ENCODE peak calls at places on chromosome 11, in five cellular contexts. Y, Z, B, X and Q are unnamed samples.

GRCh38 chr11:32196137-32196536 is 105.3 kb downstream of the RCN1 start:
- DNase-seq in Y (no peak), Z (no peak), B (no peak), X (no peak), Q (no peak)

GRCh38 chr11:73200256-73200655 is 17.8 kb upstream of the P2RY2 start:
- DNase-seq in Y (no peak), Z (no peak), B (peak; percentile 66), X (no peak), Q (peak; percentile 81)

GRCh38 chr11:76149713-76150112 is 56.6 kb downstream of the WNT11 start:
- DNase-seq in Y (no peak), Z (no peak), B (no peak), X (no peak), Q (no peak)

GRCh38 chr11:77047007-77047927 is 13.1 kb downstream of the B3GNT6 start:
- DNase-seq in Y (peak; percentile 64), Z (peak; percentile 94), B (peak; percentile 81), X (peak; percentile 67), Q (peak; percentile 96)

GRCh38 chr11:61743486-61744095 is 8.8 kb upstream of the MYRF start:
- DNase-seq in Y (no peak), Z (no peak), B (peak; percentile 64), X (no peak), Q (no peak)

GRCh38 chr11:120293038-120293800 is 31.9 kb upstream of the TLCD5 start:
- DNase-seq in Y (no peak), Z (no peak), B (no peak), X (no peak), Q (no peak)

GRCh38 chr11:110777765-110778164 is 65.5 kb upstream of the ARHGAP20 start:
- DNase-seq in Y (no peak), Z (no peak), B (no peak), X (no peak), Q (no peak)

GRCh38 chr11:1771700-1772099 is 8.0 kb upstream of the CTSD start:
- DNase-seq in Y (no peak), Z (no peak), B (no peak), X (no peak), Q (peak; percentile 44)

GRCh38 chr11:41612415-41612814 is 153.0 kb upstream of the LRRC4C start:
- DNase-seq in Y (no peak), Z (no peak), B (no peak), X (no peak), Q (peak; percentile 37)

DNA sequence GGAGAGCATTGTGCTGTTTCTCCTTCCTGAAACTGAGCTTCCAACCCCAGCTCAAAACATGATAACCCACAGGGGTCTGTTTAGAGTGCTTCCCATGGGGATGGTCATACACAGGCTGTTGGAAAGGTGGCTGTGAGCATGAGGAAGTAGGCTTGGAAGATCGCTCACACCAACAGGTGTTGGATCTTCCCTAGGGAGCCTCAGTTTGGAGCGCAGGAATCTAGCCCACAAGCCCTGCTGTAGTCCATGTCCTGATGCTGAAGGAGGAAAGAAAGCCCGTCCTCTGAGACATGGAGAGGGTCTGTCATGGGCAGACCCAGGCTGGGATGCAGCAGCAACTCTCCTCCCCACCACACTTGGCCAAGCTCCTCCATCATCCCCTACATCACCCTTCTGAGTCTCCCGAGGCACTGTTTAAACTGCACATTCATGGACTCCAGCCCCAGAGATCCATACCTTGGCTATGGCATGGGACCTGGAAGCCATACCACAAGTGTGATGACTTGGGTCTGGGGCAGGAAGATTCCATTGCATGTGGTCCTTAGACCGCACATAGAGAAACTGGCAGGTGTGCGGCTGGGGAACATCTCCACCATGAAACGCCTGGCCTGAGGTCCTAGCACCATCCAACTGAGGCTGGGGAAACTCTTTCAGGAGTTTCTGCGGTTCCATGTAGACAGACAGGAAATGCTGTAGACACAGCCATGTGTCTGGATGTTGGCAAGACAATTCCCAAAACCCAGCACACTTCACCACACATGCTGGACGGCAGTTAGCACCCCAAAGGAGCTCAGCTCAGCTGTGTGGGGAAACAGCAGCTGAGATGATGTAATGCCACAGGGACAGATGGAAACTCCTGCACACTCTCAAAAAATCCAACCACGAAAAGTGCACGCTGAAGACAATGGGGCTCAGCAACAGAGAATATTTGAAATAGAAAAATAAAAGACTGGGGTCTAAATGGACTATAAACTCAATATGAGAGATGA is 27.6 kb upstream of the TTC12 start:
- DNase-seq in Y (no peak), Z (no peak), B (no peak), X (no peak), Q (no peak)
- H3K4me2 ChIP-seq in Y (no peak overlapping the region), Z (no peak overlapping the region), B (no peak overlapping the region), X (no peak overlapping the region), Q (no peak overlapping the region)

DNA sequence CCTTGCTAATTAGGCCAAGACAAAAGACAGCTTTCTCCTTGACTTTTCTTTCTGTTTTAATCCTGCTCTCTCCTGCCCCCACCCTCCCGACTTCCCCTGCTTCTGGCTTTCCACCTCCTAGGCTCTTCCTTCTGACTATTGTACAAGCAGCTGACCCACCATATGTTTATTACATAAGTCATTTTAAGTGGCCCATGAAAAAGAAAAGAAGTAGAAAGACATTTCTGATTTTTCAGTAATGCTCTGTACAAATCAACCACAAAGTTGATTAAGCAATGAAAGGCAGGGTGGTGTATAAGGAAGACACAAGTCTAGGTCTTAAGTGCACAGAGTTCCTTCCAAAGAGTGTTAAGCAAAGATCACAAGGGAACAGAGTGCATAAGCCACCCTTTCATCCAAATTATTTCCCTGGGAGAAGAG is 18.2 kb downstream of the JAML start:
- DNase-seq in Y (no peak), Z (peak; percentile 32), B (no peak), X (no peak), Q (no peak)
- H3K4me2 ChIP-seq in Y (no peak overlapping the region), Z (peak overlapping the region; percentile 49), B (no peak overlapping the region), X (no peak overlapping the region), Q (no peak overlapping the region)

GRCh38 chr11:44426119-44426518 is 116.2 kb upstream of the ALX4 start:
- DNase-seq in Y (no peak), Z (no peak), B (no peak), X (no peak), Q (no peak)
- H3K4me2 ChIP-seq in Y (no peak overlapping the region), Z (no peak overlapping the region), B (no peak overlapping the region), X (no peak overlapping the region), Q (no peak overlapping the region)

GRCh38 chr11:80651004-80651403 is 1210.2 kb upstream of the TENM4 start:
- DNase-seq in Y (no peak), Z (no peak), B (no peak), X (no peak), Q (no peak)
- H3K4me2 ChIP-seq in Y (no peak overlapping the region), Z (no peak overlapping the region), B (no peak overlapping the region), X (no peak overlapping the region), Q (no peak overlapping the region)